ENCODE peak calls at places on chromosomes 4 and X, in ten cellular contexts. One of them, this sample, is unnamed.
A peak's percentile ranks its signal among the peaks of the same experiment; 100 is the strongest.

GRCh38 chr4:119204898-119205297 is 7.6 kb upstream of the USP53 start:
- DNase-seq in spleen: no peak
- DNase-seq in HCT116: no peak
- DNase-seq in left ventricle myocardium inferior: no peak
- DNase-seq in colonic mucosa: no peak
- DNase-seq in astrocyte: no peak
- DNase-seq in suprapubic skin: no peak
- DNase-seq in OCI-LY7: no peak
- DNase-seq in A549: no peak
- DNase-seq in DND-41: no peak
- DNase-seq in this sample: no peak

GRCh38 chr4:1578968-1579833 is 104.9 kb downstream of the FAM53A start:
- DNase-seq in spleen: peak; percentile 94
- DNase-seq in HCT116: peak; percentile 65
- DNase-seq in left ventricle myocardium inferior: peak; percentile 85
- DNase-seq in colonic mucosa: peak; percentile 80
- DNase-seq in astrocyte: peak; percentile 23
- DNase-seq in suprapubic skin: peak; percentile 92
- DNase-seq in OCI-LY7: peak; percentile 56
- DNase-seq in A549: peak; percentile 72
- DNase-seq in DND-41: no peak
- DNase-seq in this sample: peak; percentile 56

GRCh38 chrX:119541188-119541587 is 24.0 kb downstream of the STEEP1 start:
- DNase-seq in spleen: no peak
- DNase-seq in HCT116: no peak
- DNase-seq in left ventricle myocardium inferior: no peak
- DNase-seq in colonic mucosa: no peak
- DNase-seq in astrocyte: peak; percentile 66
- DNase-seq in suprapubic skin: no peak
- DNase-seq in OCI-LY7: no peak
- DNase-seq in A549: peak; percentile 22
- DNase-seq in DND-41: no peak
- DNase-seq in this sample: no peak

GRCh38 chrX:9420513-9420912 is 44.3 kb upstream of the TBL1X start:
- DNase-seq in spleen: no peak
- DNase-seq in HCT116: no peak
- DNase-seq in left ventricle myocardium inferior: no peak
- DNase-seq in colonic mucosa: no peak
- DNase-seq in astrocyte: no peak
- DNase-seq in suprapubic skin: no peak
- DNase-seq in OCI-LY7: no peak
- DNase-seq in A549: no peak
- DNase-seq in DND-41: peak; percentile 58
- DNase-seq in this sample: no peak

GRCh38 chr4:109552240-109552639 is 7.8 kb upstream of the MCUB start:
- DNase-seq in spleen: no peak
- DNase-seq in HCT116: no peak
- DNase-seq in left ventricle myocardium inferior: no peak
- DNase-seq in colonic mucosa: no peak
- DNase-seq in astrocyte: no peak
- DNase-seq in suprapubic skin: no peak
- DNase-seq in OCI-LY7: no peak
- DNase-seq in A549: no peak
- DNase-seq in DND-41: no peak
- DNase-seq in this sample: no peak

GRCh38 chrX:24380273-24381036 is 20.0 kb downstream of the SUPT20HL1 start:
- DNase-seq in spleen: no peak
- DNase-seq in HCT116: no peak
- DNase-seq in left ventricle myocardium inferior: no peak
- DNase-seq in colonic mucosa: no peak
- DNase-seq in astrocyte: no peak
- DNase-seq in suprapubic skin: no peak
- DNase-seq in OCI-LY7: no peak
- DNase-seq in A549: no peak
- DNase-seq in DND-41: no peak
- DNase-seq in this sample: no peak

GRCh38 chr4:101682946-101683345 is 107.6 kb upstream of the BANK1 start:
- DNase-seq in spleen: no peak
- DNase-seq in HCT116: no peak
- DNase-seq in left ventricle myocardium inferior: no peak
- DNase-seq in colonic mucosa: no peak
- DNase-seq in astrocyte: no peak
- DNase-seq in suprapubic skin: no peak
- DNase-seq in OCI-LY7: no peak
- DNase-seq in A549: no peak
- DNase-seq in DND-41: no peak
- DNase-seq in this sample: no peak

GRCh38 chr4:40976343-40976742 is 226.6 kb downstream of the NSUN7 start:
- DNase-seq in spleen: no peak
- DNase-seq in HCT116: peak; percentile 51
- DNase-seq in left ventricle myocardium inferior: no peak
- DNase-seq in colonic mucosa: peak; percentile 58
- DNase-seq in astrocyte: peak; percentile 45
- DNase-seq in suprapubic skin: no peak
- DNase-seq in OCI-LY7: peak; percentile 75
- DNase-seq in A549: peak; percentile 14
- DNase-seq in DND-41: no peak
- DNase-seq in this sample: no peak

GRCh38 chrX:110180928-110181310 is 137.0 kb downstream of the AMMECR1 start:
- DNase-seq in spleen: no peak
- DNase-seq in HCT116: peak; percentile 47
- DNase-seq in left ventricle myocardium inferior: no peak
- DNase-seq in colonic mucosa: no peak
- DNase-seq in astrocyte: peak; percentile 49
- DNase-seq in suprapubic skin: no peak
- DNase-seq in OCI-LY7: no peak
- DNase-seq in A549: no peak
- DNase-seq in DND-41: no peak
- DNase-seq in this sample: no peak

GRCh38 chr4:113222431-113222979 is 173.1 kb downstream of the ANK2 start:
- DNase-seq in spleen: no peak
- DNase-seq in HCT116: no peak
- DNase-seq in left ventricle myocardium inferior: no peak
- DNase-seq in colonic mucosa: no peak
- DNase-seq in astrocyte: peak; percentile 27
- DNase-seq in suprapubic skin: no peak
- DNase-seq in OCI-LY7: no peak
- DNase-seq in A549: no peak
- DNase-seq in DND-41: no peak
- DNase-seq in this sample: no peak

GRCh38 chr4:87633239-87633638 is 16.8 kb upstream of the DMP1 start:
- DNase-seq in spleen: no peak
- DNase-seq in HCT116: no peak
- DNase-seq in left ventricle myocardium inferior: no peak
- DNase-seq in colonic mucosa: no peak
- DNase-seq in astrocyte: peak; percentile 44
- DNase-seq in suprapubic skin: no peak
- DNase-seq in OCI-LY7: no peak
- DNase-seq in A549: no peak
- DNase-seq in DND-41: no peak
- DNase-seq in this sample: no peak

GRCh38 chr4:14434916-14435315 is 567.4 kb upstream of the CPEB2 start:
- DNase-seq in spleen: no peak
- DNase-seq in HCT116: no peak
- DNase-seq in left ventricle myocardium inferior: no peak
- DNase-seq in colonic mucosa: no peak
- DNase-seq in astrocyte: no peak
- DNase-seq in suprapubic skin: no peak
- DNase-seq in OCI-LY7: no peak
- DNase-seq in A549: no peak
- DNase-seq in DND-41: no peak
- DNase-seq in this sample: no peak
- H3K27ac ChIP-seq in spleen: no peak overlapping the region
- H3K27ac ChIP-seq in HCT116: no peak overlapping the region
- H3K27ac ChIP-seq in left ventricle myocardium inferior: no peak overlapping the region
- H3K27ac ChIP-seq in colonic mucosa: no peak overlapping the region
- H3K27ac ChIP-seq in astrocyte: no peak overlapping the region
- H3K27ac ChIP-seq in suprapubic skin: no peak overlapping the region
- H3K27ac ChIP-seq in OCI-LY7: no peak overlapping the region
- H3K27ac ChIP-seq in A549: no peak overlapping the region
- H3K27ac ChIP-seq in DND-41: no peak overlapping the region
- H3K27ac ChIP-seq in this sample: no peak overlapping the region

DNA sequence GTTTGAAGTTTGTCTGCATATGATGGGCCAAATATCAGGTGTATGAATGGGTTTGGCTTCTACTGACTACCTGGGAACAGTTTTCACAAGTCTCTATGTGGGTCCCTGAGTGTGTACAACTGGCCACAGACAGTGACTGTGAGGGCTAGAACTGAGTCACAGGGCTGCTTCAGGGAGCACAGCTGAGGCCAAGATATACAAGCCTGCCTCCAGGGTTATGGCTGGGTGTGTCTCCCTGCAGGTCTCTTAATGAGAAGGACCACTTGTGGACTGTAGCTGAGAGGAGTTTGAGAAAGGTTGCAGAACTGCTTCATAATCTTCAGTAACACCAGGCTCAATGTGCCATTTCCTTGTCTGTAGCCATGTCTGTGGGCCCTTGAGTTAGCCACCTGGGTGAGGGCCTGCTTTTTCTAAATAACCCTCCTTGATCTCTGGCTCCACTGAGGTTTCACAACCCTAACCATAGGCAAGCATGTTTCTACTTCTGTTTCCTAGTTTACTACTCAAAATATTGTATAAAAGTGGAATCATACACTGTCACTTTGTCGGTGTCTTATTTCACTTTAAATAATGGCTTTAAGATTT is 81.3 kb downstream of the ZNF732 start:
- DNase-seq in spleen: no peak
- DNase-seq in HCT116: no peak
- DNase-seq in left ventricle myocardium inferior: no peak
- DNase-seq in colonic mucosa: no peak
- DNase-seq in astrocyte: no peak
- DNase-seq in suprapubic skin: no peak
- DNase-seq in OCI-LY7: no peak
- DNase-seq in A549: no peak
- DNase-seq in DND-41: no peak
- DNase-seq in this sample: no peak
- H3K9me3 ChIP-seq in spleen: peaks cover 5% of the 10 kb centered on the region
- H3K9me3 ChIP-seq in HCT116: peaks cover 18% of the 10 kb centered on the region
- H3K9me3 ChIP-seq in left ventricle myocardium inferior: peaks cover 49% of the 10 kb centered on the region
- H3K9me3 ChIP-seq in colonic mucosa: no peaks in the 10 kb centered on the region
- H3K9me3 ChIP-seq in astrocyte: peaks cover 5% of the 10 kb centered on the region
- H3K9me3 ChIP-seq in suprapubic skin: peaks cover 24% of the 10 kb centered on the region
- H3K9me3 ChIP-seq in OCI-LY7: peaks cover 12% of the 10 kb centered on the region
- H3K9me3 ChIP-seq in A549: peaks cover 4% of the 10 kb centered on the region
- H3K9me3 ChIP-seq in DND-41: peaks cover 13% of the 10 kb centered on the region
- H3K9me3 ChIP-seq in this sample: peaks cover 3% of the 10 kb centered on the region

GRCh38 chr4:13367244-13367643 is 116.9 kb downstream of the RAB28 start:
- DNase-seq in spleen: no peak
- DNase-seq in HCT116: no peak
- DNase-seq in left ventricle myocardium inferior: no peak
- DNase-seq in colonic mucosa: no peak
- DNase-seq in astrocyte: no peak
- DNase-seq in suprapubic skin: no peak
- DNase-seq in OCI-LY7: no peak
- DNase-seq in A549: no peak
- DNase-seq in DND-41: no peak
- DNase-seq in this sample: no peak
- H3K27ac ChIP-seq in spleen: no peak overlapping the region
- H3K27ac ChIP-seq in HCT116: no peak overlapping the region
- H3K27ac ChIP-seq in left ventricle myocardium inferior: no peak overlapping the region
- H3K27ac ChIP-seq in colonic mucosa: no peak overlapping the region
- H3K27ac ChIP-seq in astrocyte: no peak overlapping the region
- H3K27ac ChIP-seq in suprapubic skin: no peak overlapping the region
- H3K27ac ChIP-seq in OCI-LY7: no peak overlapping the region
- H3K27ac ChIP-seq in A549: no peak overlapping the region
- H3K27ac ChIP-seq in DND-41: no peak overlapping the region
- H3K27ac ChIP-seq in this sample: no peak overlapping the region

DNA sequence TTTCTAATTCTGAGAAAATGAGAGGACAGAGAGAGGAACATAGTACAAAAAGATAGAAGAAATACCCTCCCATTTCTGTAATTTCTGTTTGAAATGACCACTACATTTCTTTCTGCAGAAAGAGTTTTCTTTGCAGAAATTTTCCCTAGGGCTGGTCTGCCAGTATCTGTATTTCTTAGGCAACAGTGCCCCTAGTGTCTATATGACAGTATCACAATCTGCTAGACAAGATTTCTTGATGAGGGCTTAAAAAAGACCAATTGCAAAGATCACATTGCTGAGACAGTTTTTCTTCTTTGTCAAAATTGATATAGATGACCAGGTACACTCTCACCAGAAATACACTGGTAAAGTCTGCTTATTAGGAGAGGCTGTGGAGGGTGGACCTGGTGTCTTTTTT is 81.0 kb upstream of the ZDHHC15 start:
- DNase-seq in spleen: no peak
- DNase-seq in HCT116: no peak
- DNase-seq in left ventricle myocardium inferior: no peak
- DNase-seq in colonic mucosa: no peak
- DNase-seq in astrocyte: no peak
- DNase-seq in suprapubic skin: no peak
- DNase-seq in OCI-LY7: peak; percentile 43
- DNase-seq in A549: peak; percentile 16
- DNase-seq in DND-41: no peak
- DNase-seq in this sample: no peak
- H3K9me3 ChIP-seq in spleen: no peaks in the 10 kb centered on the region
- H3K9me3 ChIP-seq in HCT116: no peaks in the 10 kb centered on the region
- H3K9me3 ChIP-seq in left ventricle myocardium inferior: no peaks in the 10 kb centered on the region
- H3K9me3 ChIP-seq in colonic mucosa: no peaks in the 10 kb centered on the region
- H3K9me3 ChIP-seq in astrocyte: no peaks in the 10 kb centered on the region
- H3K9me3 ChIP-seq in suprapubic skin: no peaks in the 10 kb centered on the region
- H3K9me3 ChIP-seq in OCI-LY7: no peaks in the 10 kb centered on the region
- H3K9me3 ChIP-seq in A549: no peaks in the 10 kb centered on the region
- H3K9me3 ChIP-seq in DND-41: no peaks in the 10 kb centered on the region
- H3K9me3 ChIP-seq in this sample: no peaks in the 10 kb centered on the region

GRCh38 chr4:76306882-76307669 is 543 bp downstream of the STBD1 start:
- DNase-seq in spleen: peak; percentile 90
- DNase-seq in HCT116: no peak
- DNase-seq in left ventricle myocardium inferior: peak; percentile 69
- DNase-seq in colonic mucosa: peak; percentile 77
- DNase-seq in astrocyte: peak; percentile 33
- DNase-seq in suprapubic skin: no peak
- DNase-seq in OCI-LY7: no peak
- DNase-seq in A549: peak; percentile 48
- DNase-seq in DND-41: no peak
- DNase-seq in this sample: no peak

GRCh38 chr4:76302856-76303438 is 3.6 kb upstream of the STBD1 start:
- DNase-seq in spleen: no peak
- DNase-seq in HCT116: no peak
- DNase-seq in left ventricle myocardium inferior: no peak
- DNase-seq in colonic mucosa: no peak
- DNase-seq in astrocyte: no peak
- DNase-seq in suprapubic skin: no peak
- DNase-seq in OCI-LY7: no peak
- DNase-seq in A549: no peak
- DNase-seq in DND-41: no peak
- DNase-seq in this sample: no peak

GRCh38 chr4:76305971-76306881 is at the start of gene STBD1:
- DNase-seq in spleen: peak; percentile 91
- DNase-seq in HCT116: peak; percentile 53
- DNase-seq in left ventricle myocardium inferior: peak; percentile 85
- DNase-seq in colonic mucosa: peak; percentile 92
- DNase-seq in astrocyte: peak; percentile 60
- DNase-seq in suprapubic skin: peak; percentile 81
- DNase-seq in OCI-LY7: no peak
- DNase-seq in A549: peak; percentile 44
- DNase-seq in DND-41: no peak
- DNase-seq in this sample: peak; percentile 44

GRCh38 chr4:76307670-76308014 is 1.1 kb downstream of the STBD1 start:
- DNase-seq in spleen: no peak
- DNase-seq in HCT116: no peak
- DNase-seq in left ventricle myocardium inferior: peak; percentile 51
- DNase-seq in colonic mucosa: peak; percentile 30
- DNase-seq in astrocyte: no peak
- DNase-seq in suprapubic skin: no peak
- DNase-seq in OCI-LY7: no peak
- DNase-seq in A549: no peak
- DNase-seq in DND-41: no peak
- DNase-seq in this sample: no peak

GRCh38 chr4:76305033-76305687 is 1.4 kb upstream of the STBD1 start:
- DNase-seq in spleen: peak; percentile 71
- DNase-seq in HCT116: no peak
- DNase-seq in left ventricle myocardium inferior: no peak
- DNase-seq in colonic mucosa: no peak
- DNase-seq in astrocyte: no peak
- DNase-seq in suprapubic skin: no peak
- DNase-seq in OCI-LY7: no peak
- DNase-seq in A549: no peak
- DNase-seq in DND-41: peak; percentile 16
- DNase-seq in this sample: no peak
- H3K27ac ChIP-seq in spleen: no peak overlapping the region
- H3K27ac ChIP-seq in HCT116: peak overlapping the region; percentile 89
- H3K27ac ChIP-seq in left ventricle myocardium inferior: no peak overlapping the region
- H3K27ac ChIP-seq in colonic mucosa: peak overlapping the region; percentile 86
- H3K27ac ChIP-seq in astrocyte: no peak overlapping the region
- H3K27ac ChIP-seq in suprapubic skin: no peak overlapping the region
- H3K27ac ChIP-seq in OCI-LY7: no peak overlapping the region
- H3K27ac ChIP-seq in A549: peak overlapping the region; percentile 97
- H3K27ac ChIP-seq in DND-41: no peak overlapping the region
- H3K27ac ChIP-seq in this sample: peak overlapping the region; percentile 79